ENCODE peak calls at places on chromosomes 3 and 15, in eight cellular contexts. I, S, Y, J, A, X, D and H are unnamed samples.

GRCh38 chr3:113662824-113663223 is 33.6 kb downstream of the USF3 start:
- DNase-seq in S (no peak), D (no peak), X (no peak), Y (no peak), I (no peak), J (no peak), A (no peak), H (no peak)

GRCh38 chr3:194184265-194184751 is 48.4 kb downstream of the HES1 start:
- DNase-seq in X (no peak), I (no peak), D (no peak), S (no peak), J (no peak), Y (no peak), A (peak), H (no peak)

GRCh38 chr3:72942427-72942826 is 54.2 kb upstream of the PPP4R2 start:
- DNase-seq in A (no peak), Y (no peak), S (no peak), J (no peak), X (no peak), I (no peak), D (no peak), H (no peak)

GRCh38 chr3:105868745-105869530 is at the start of gene CBLB:
- DNase-seq in J (peak), A (peak), I (peak), X (peak), S (peak), D (peak), Y (peak), H (peak)

GRCh38 chr3:107366766-107367165 is 10.5 kb upstream of the CCDC54 start:
- DNase-seq in Y (no peak), X (no peak), S (no peak), D (no peak), A (no peak), J (no peak), I (no peak), H (no peak)

GRCh38 chr3:143155756-143156155 is 36.2 kb downstream of the CHST2 start:
- DNase-seq in S (no peak), X (no peak), Y (no peak), D (no peak), J (no peak), A (no peak), I (no peak), H (no peak)

GRCh38 chr15:73165844-73166243 is 113.6 kb downstream of the NEO1 start:
- DNase-seq in X (no peak), J (no peak), Y (no peak), I (no peak), A (no peak), S (no peak), D (no peak), H (no peak)

GRCh38 chr3:78757734-78758133 is 1010.1 kb downstream of the ROBO1 start:
- DNase-seq in A (peak), D (no peak), Y (no peak), I (no peak), J (no peak), S (no peak), X (no peak), H (no peak)

GRCh38 chr3:172846103-172846561 is 95.6 kb downstream of the ECT2 start:
- DNase-seq in S (no peak), X (no peak), Y (no peak), D (no peak), I (no peak), J (no peak), A (no peak), H (no peak)

GRCh38 chr3:13501056-13501455 is 20.9 kb downstream of the HDAC11 start:
- DNase-seq in S (no peak), X (no peak), A (no peak), J (no peak), I (no peak), Y (no peak), D (no peak), H (no peak)

GRCh38 chr15:81351651-81352050 is 22.4 kb downstream of the TMC3 start:
- DNase-seq in D (no peak), X (no peak), S (no peak), J (peak), I (no peak), A (no peak), Y (no peak), H (no peak)

GRCh38 chr3:37198996-37199395 is 24.6 kb upstream of the LRRFIP2 start:
- DNase-seq in S (no peak), I (no peak), X (no peak), A (no peak), Y (no peak), D (peak), J (no peak), H (no peak)

GRCh38 chr3:143951351-143951971 is 20.2 kb upstream of the DIPK2A start:
- DNase-seq in X (no peak), I (peak), S (peak), J (no peak), Y (peak), A (peak), D (peak), H (no peak)

GRCh38 chr15:43903864-43904290 is 77.1 kb downstream of the WDR76 start:
- DNase-seq in X (no peak), Y (peak), S (peak), A (peak), I (peak), D (peak), J (no peak), H (no peak)

GRCh38 chr15:39504812-39505211 is 76.1 kb upstream of the THBS1 start:
- DNase-seq in I (no peak), D (peak), X (no peak), A (no peak), J (no peak), Y (no peak), S (no peak), H (no peak)

GRCh38 chr3:71047616-71048531 is 535.7 kb downstream of the FOXP1 start:
- DNase-seq in D (no peak), X (no peak), I (no peak), A (no peak), Y (no peak), J (no peak), S (no peak), H (no peak)

GRCh38 chr3:29033511-29033910 is 247.4 kb upstream of the RBMS3 start:
- DNase-seq in X (no peak), I (no peak), D (no peak), S (no peak), J (no peak), Y (no peak), A (no peak), H (no peak)

GRCh38 chr15:90883971-90884718 is at the start of gene FES:
- DNase-seq in Y (peak), A (no peak), I (no peak), D (peak), X (peak), J (peak), S (peak), H (peak)

GRCh38 chr3:69186575-69187093 is 64.2 kb upstream of the LMOD3 start:
- DNase-seq in S (no peak), I (no peak), J (no peak), Y (no peak), D (no peak), X (no peak), A (no peak), H (no peak)

GRCh38 chr15:74399511-74400312 is 32.3 kb upstream of the CYP11A1 start:
- DNase-seq in I (no peak), D (peak), S (no peak), A (no peak), Y (no peak), X (no peak), J (no peak), H (no peak)